ENCODE peak calls at places on chromosomes 2 and 18, in four cellular contexts. L is GM13977, V is HS-5, F is T-helper 9 cell. I is an unnamed sample.
A peak's percentile ranks its signal among the peaks of the same experiment; 100 is the strongest.

GRCh38 chr18:79534356-79534755 is 138.6 kb downstream of the NFATC1 start:
- DNase-seq in L (no peak), V (no peak), F (no peak), I (no peak)

GRCh38 chr2:84495539-84496146 is 20.7 kb upstream of the DNAH6 start:
- DNase-seq in L (peak; percentile 39), V (peak; percentile 53), F (no peak), I (peak; percentile 69)

GRCh38 chr2:121342751-121343150 is 57.7 kb upstream of the TFCP2L1 start:
- DNase-seq in L (no peak), V (no peak), F (no peak), I (no peak)

GRCh38 chr2:167331636-167332232 is 443.5 kb downstream of the XIRP2 start:
- DNase-seq in L (peak; percentile 4), V (no peak), F (no peak), I (no peak)

GRCh38 chr2:164496881-164497280 is 124.4 kb downstream of the GRB14 start:
- DNase-seq in L (no peak), V (no peak), F (no peak), I (no peak)

GRCh38 chr2:46294185-46294836 is 2.9 kb upstream of the EPAS1 start:
- DNase-seq in L (peak; percentile 51), V (no peak), F (no peak), I (no peak)

GRCh38 chr2:213247566-213247965 is 36.7 kb upstream of the SPAG16 start:
- DNase-seq in L (no peak), V (no peak), F (no peak), I (no peak)

GRCh38 chr2:112345030-112346027 is 69.9 kb downstream of the ZC3H6 start:
- DNase-seq in L (no peak), V (no peak), F (no peak), I (no peak)

GRCh38 chr2:159615936-159616733 is at the start of gene BAZ2B:
- DNase-seq in L (peak; percentile 62), V (peak; percentile 28), F (peak; percentile 6), I (peak; percentile 48)

GRCh38 chr18:34704823-34705222 is 5.3 kb upstream of the DTNA start:
- DNase-seq in L (no peak), V (no peak), F (no peak), I (no peak)

GRCh38 chr2:241161646-241162281 is 11.5 kb downstream of the PPP1R7 start:
- DNase-seq in L (no peak), V (peak; percentile 50), F (no peak), I (no peak)

GRCh38 chr2:156175946-156176345 is 156.6 kb downstream of the NR4A2 start:
- DNase-seq in L (no peak), V (no peak), F (no peak), I (no peak)

GRCh38 chr2:188319845-188320244 is 28.2 kb downstream of the GULP1 start:
- DNase-seq in L (no peak), V (no peak), F (no peak), I (no peak)

GRCh38 chr2:175396696-175397095 is 215.2 kb upstream of the ATP5MC3 start:
- DNase-seq in L (no peak), V (no peak), F (no peak), I (no peak)

GRCh38 chr2:28231110-28231621 is 161.5 kb upstream of the FOSL2 start:
- DNase-seq in L (no peak), V (peak; percentile 14), F (no peak), I (no peak)

GRCh38 chr2:240441326-240441992 is 6.0 kb downstream of the GPC1 start:
- DNase-seq in L (no peak), V (no peak), F (no peak), I (no peak)

GRCh38 chr2:54773838-54774237 is 50.4 kb downstream of the EML6 start:
- DNase-seq in L (no peak), V (no peak), F (no peak), I (no peak)